ENCODE peak calls at places on chromosomes 6 and 20, in four cellular contexts. C is HepG2, J is A549, Y is K562. F is an unnamed sample.

GRCh38 chr6:115896538-115897129 is 164.1 kb downstream of the FRK start:
- DNase-seq in C (peak), J (peak), Y (peak), F (peak)

GRCh38 chr20:826695-827323 is 6.7 kb upstream of the FAM110A start:
- DNase-seq in C (no peak), J (no peak), Y (no peak), F (no peak)

GRCh38 chr6:104943781-104944180 is 13.1 kb upstream of the LIN28B start:
- DNase-seq in C (no peak), J (no peak), Y (peak), F (peak)

GRCh38 chr6:33432546-33432945 is 12.7 kb downstream of the SYNGAP1 start:
- DNase-seq in C (no peak), J (no peak), Y (no peak), F (no peak)

GRCh38 chr6:148414836-148415235 is 72.2 kb downstream of the SASH1 start:
- DNase-seq in C (no peak), J (no peak), Y (no peak), F (peak)

GRCh38 chr20:40769677-40770285 is 80.7 kb upstream of the MAFB start:
- DNase-seq in C (no peak), J (no peak), Y (no peak), F (no peak)

GRCh38 chr6:134911532-134911931 is 38.4 kb downstream of the ALDH8A1 start:
- DNase-seq in C (no peak), J (no peak), Y (no peak), F (peak)

GRCh38 chr6:34645627-34646026 is 50.9 kb downstream of the ILRUN start:
- DNase-seq in C (no peak), J (no peak), Y (no peak), F (no peak)

GRCh38 chr6:167676000-167676665 is 150.6 kb upstream of the AFDN start:
- DNase-seq in C (peak), J (peak), Y (no peak), F (no peak)

GRCh38 chr6:74807701-74808100 is 398.2 kb downstream of the COL12A1 start:
- DNase-seq in C (no peak), J (no peak), Y (no peak), F (no peak)

GRCh38 chr20:50721881-50722281 is 9.5 kb upstream of the PARD6B start:
- DNase-seq in C (no peak), J (no peak), Y (no peak), F (no peak)

GRCh38 chr6:132188865-132189264 is 212.4 kb downstream of the MOXD1 start:
- DNase-seq in C (no peak), J (no peak), Y (no peak), F (peak)

GRCh38 chr6:155200012-155200411 is 63.8 kb upstream of the CLDN20 start:
- DNase-seq in C (no peak), J (no peak), Y (no peak), F (peak)

GRCh38 chr6:1657116-1657776 is 47.5 kb downstream of the FOXC1 start:
- DNase-seq in C (no peak), J (no peak), Y (no peak), F (no peak)

GRCh38 chr6:47168176-47168575 is 126.0 kb upstream of the ADGRF1 start:
- DNase-seq in C (peak), J (peak), Y (no peak), F (peak)

GRCh38 chr6:8243462-8243861 is 141.1 kb upstream of the EEF1E1 start:
- DNase-seq in C (no peak), J (peak), Y (no peak), F (peak)

GRCh38 chr20:8693709-8694108 is 375.2 kb upstream of the PLCB4 start:
- DNase-seq in C (no peak), J (no peak), Y (no peak), F (peak)
- TF ChIP-seq MAZ in C (no peak), J (no peak), Y (no peak), F (no peak)

GRCh38 chr6:11044712-11045167 is 635 bp upstream of the ELOVL2 start:
- DNase-seq in C (no peak), J (no peak), Y (no peak), F (no peak)

GRCh38 chr6:11042025-11042749 is 1.9 kb downstream of the ELOVL2 start:
- DNase-seq in C (peak), J (no peak), Y (no peak), F (no peak)

GRCh38 chr6:11043961-11044711 is at the start of gene ELOVL2:
- DNase-seq in C (peak), J (peak), Y (peak), F (peak)

GRCh38 chr6:11042750-11043551 is 1.2 kb downstream of the ELOVL2 start:
- DNase-seq in C (no peak), J (no peak), Y (no peak), F (peak)

GRCh38 chr6:11043552-11043960 is 549 bp downstream of the ELOVL2 start:
- DNase-seq in C (no peak), J (no peak), Y (peak), F (no peak)
- TF ChIP-seq SMC3 in C (no peak), J (no peak), Y (no peak), F (no peak)

GRCh38 chr20:57844626-57845596 is 135.1 kb upstream of the PMEPA1 start:
- DNase-seq in C (no peak), J (no peak), Y (no peak), F (no peak)
- TF ChIP-seq MAZ in C (no peak), J (no peak), Y (no peak), F (no peak)

GRCh38 chr20:10659651-10660601 is 13.9 kb downstream of the JAG1 start:
- DNase-seq in C (peak), J (no peak), Y (no peak), F (no peak)
- TF ChIP-seq SMC3 in C (no peak), J (no peak), Y (no peak), F (no peak)

GRCh38 chr20:63979549-63980316 is at the start of gene SAMD10:
- DNase-seq in C (peak), J (no peak), Y (peak), F (peak)
- TF ChIP-seq MAZ in C (peak), J (no peak), Y (no peak), F (no peak)

GRCh38 chr6:106539931-106540330 is 89.4 kb downstream of the RTN4IP1 start:
- DNase-seq in C (no peak), J (no peak), Y (no peak), F (no peak)
- TF ChIP-seq SMC3 in C (no peak), J (no peak), Y (no peak), F (no peak)

GRCh38 chr6:106114492-106114891 is 28.4 kb downstream of the PRDM1 start:
- DNase-seq in C (no peak), J (no peak), Y (no peak), F (no peak)
- TF ChIP-seq MAZ in C (no peak), J (no peak), Y (no peak), F (no peak)

DNA sequence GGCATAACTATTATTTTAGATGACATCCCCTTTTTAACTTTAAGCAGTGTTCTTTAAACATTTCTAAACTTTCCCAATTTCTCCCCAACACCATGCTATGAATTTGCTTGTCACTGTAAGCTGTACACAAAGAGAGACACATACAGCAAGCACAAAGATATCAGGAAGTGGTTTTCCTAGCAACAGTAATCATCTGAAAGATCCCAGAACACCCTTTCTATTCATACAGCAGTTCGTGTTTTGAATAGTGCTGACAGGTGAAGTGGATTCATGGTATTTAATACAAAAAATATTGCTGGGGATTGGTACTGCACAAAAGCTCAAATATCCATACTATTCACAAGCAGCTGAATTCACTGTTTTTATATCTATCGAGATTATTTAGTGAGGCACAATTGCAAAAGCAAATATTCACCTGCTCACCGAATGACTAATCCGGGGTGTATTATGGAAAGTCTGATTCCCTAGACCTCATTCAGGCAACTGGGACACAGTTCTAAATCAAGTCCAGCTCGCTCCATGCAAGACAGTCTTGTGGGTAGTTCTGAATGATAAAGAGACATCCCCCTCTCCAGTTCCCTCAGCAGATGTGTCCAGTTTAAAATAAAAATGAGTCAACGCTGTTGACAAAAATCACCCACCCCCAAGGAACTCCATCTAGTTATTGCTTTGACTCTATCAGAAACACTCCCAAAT is 107.1 kb upstream of the TSHZ2 start:
- DNase-seq in C (no peak), J (no peak), Y (no peak), F (no peak)
- TF ChIP-seq SMC3 in C (no peak), J (no peak), Y (no peak), F (no peak)

GRCh38 chr6:152338335-152339125 is 298.6 kb downstream of the SYNE1 start:
- DNase-seq in C (peak), J (peak), Y (peak), F (peak)

GRCh38 chr6:152343735-152344360 is 293.3 kb downstream of the SYNE1 start:
- DNase-seq in C (no peak), J (no peak), Y (no peak), F (no peak)

DNA sequence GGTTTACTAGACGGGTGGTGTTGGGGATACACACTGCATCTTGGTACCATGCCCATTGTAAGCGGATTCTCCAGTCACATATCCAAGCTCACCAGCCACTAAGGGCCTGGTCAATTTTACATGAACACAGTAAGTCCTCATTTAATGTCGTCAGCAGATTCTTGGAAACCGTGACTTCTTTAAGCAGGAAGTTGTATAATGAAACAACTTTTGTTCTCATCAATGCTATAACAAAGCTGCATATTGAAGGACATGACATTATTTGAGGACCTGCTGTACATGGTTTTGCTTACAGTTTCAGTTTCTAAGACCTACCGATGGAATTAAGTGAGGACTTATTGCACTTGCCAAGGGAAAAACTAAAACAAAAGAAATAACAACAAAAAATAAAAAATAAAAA is 295.6 kb downstream of the SYNE1 start:
- DNase-seq in C (no peak), J (no peak), Y (no peak), F (no peak)
- TF ChIP-seq MAZ in C (no peak), J (no peak), Y (no peak), F (no peak)